ENCODE peak calls at places on chromosomes 1 and 21, in seven cellular contexts. O, Q, F, C, V, H and T are unnamed samples.

GRCh38 chr1:95652423-95652958 is 418.5 kb downstream of the RWDD3 start:
- DNase-seq in O (no peak), Q (no peak), F (no peak), C (no peak), V (no peak), H (no peak), T (no peak)

GRCh38 chr1:20484526-20485462 is 1.2 kb downstream of the CAMK2N1 start:
- DNase-seq in O (no peak), Q (peak), F (no peak), C (no peak), V (no peak), H (peak), T (no peak)

GRCh38 chr1:38360807-38361206 is 314.2 kb upstream of the POU3F1 start:
- DNase-seq in O (peak), Q (no peak), F (no peak), C (no peak), V (no peak), H (no peak), T (no peak)

GRCh38 chr1:17233675-17234074 is 15.2 kb upstream of the PADI3 start:
- DNase-seq in O (peak), Q (peak), F (peak), C (peak), V (peak), H (peak), T (peak)

GRCh38 chr1:33875857-33876256 is 12.0 kb downstream of the HMGB4 start:
- DNase-seq in O (no peak), Q (peak), F (no peak), C (no peak), V (no peak), H (no peak), T (no peak)

GRCh38 chr1:60849401-60849800 is 233.0 kb upstream of the NFIA start:
- DNase-seq in O (no peak), Q (no peak), F (no peak), C (no peak), V (no peak), H (no peak), T (no peak)

GRCh38 chr1:40898434-40898900 is 36.3 kb upstream of the CITED4 start:
- DNase-seq in O (no peak), Q (peak), F (no peak), C (peak), V (no peak), H (no peak), T (no peak)

GRCh38 chr1:147723691-147724323 is 36.6 kb downstream of the GJA5 start:
- DNase-seq in O (peak), Q (peak), F (no peak), C (peak), V (no peak), H (peak), T (no peak)

GRCh38 chr1:23163395-23163794 is 5.3 kb downstream of the LUZP1 start:
- DNase-seq in O (peak), Q (no peak), F (no peak), C (peak), V (no peak), H (no peak), T (no peak)

GRCh38 chr1:184982002-184982954 is 8.0 kb upstream of the NIBAN1 start:
- DNase-seq in O (peak), Q (peak), F (no peak), C (peak), V (peak), H (peak), T (peak)

GRCh38 chr1:15329481-15329815 is 80.2 kb upstream of the EFHD2 start:
- DNase-seq in O (no peak), Q (no peak), F (no peak), C (no peak), V (no peak), H (no peak), T (no peak)

GRCh38 chr1:208233546-208233945 is 10.6 kb downstream of the PLXNA2 start:
- DNase-seq in O (no peak), Q (no peak), F (no peak), C (no peak), V (no peak), H (peak), T (no peak)

GRCh38 chr1:185681034-185681633 is 53.1 kb upstream of the HMCN1 start:
- DNase-seq in O (peak), Q (peak), F (no peak), C (peak), V (no peak), H (peak), T (no peak)

GRCh38 chr1:64112281-64112680 is 91.1 kb upstream of the UBE2U start:
- DNase-seq in O (no peak), Q (peak), F (peak), C (peak), V (no peak), H (no peak), T (no peak)

GRCh38 chr1:186605762-186606350 is 74.4 kb downstream of the PTGS2 start:
- DNase-seq in O (peak), Q (peak), F (peak), C (peak), V (no peak), H (peak), T (no peak)

GRCh38 chr1:174239541-174239940 is 80.2 kb downstream of the RABGAP1L start:
- DNase-seq in O (no peak), Q (no peak), F (no peak), C (no peak), V (no peak), H (no peak), T (no peak)

GRCh38 chr1:222644649-222645005 is 26.7 kb downstream of the MIA3 start:
- DNase-seq in O (no peak), Q (peak), F (no peak), C (peak), V (no peak), H (no peak), T (no peak)

GRCh38 chr1:64246294-64246917 is 43.0 kb downstream of the UBE2U start:
- DNase-seq in O (peak), Q (peak), F (no peak), C (peak), V (no peak), H (no peak), T (no peak)

DNA sequence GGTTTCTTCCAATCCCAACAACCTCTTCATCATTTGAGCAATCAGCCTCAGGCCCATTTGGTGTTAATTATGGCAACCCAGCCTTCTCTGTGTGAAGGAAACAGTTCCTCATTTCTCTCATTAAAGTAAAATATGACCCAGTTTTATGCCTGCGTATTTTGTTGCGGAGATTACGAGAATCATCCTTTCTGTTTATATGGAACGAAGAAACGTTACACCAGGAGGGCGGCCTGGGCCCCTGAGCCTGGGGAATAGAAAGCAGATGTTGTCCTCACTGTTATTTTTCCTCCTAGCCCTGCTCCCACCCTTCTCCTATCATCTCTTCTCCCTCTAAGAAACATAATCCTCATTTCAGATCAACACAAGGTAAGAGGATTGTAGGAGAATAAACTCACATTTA is 332.3 kb upstream of the USP24 start:
- DNase-seq in O (no peak), Q (no peak), F (peak), C (peak), V (no peak), H (no peak), T (no peak)
- TF ChIP-seq CTCF in O (no peak), Q (no peak), F (no peak), C (no peak), V (no peak), H (no peak), T (no peak)

GRCh38 chr21:44471341-44471740 is 16.0 kb downstream of the LRRC3 start:
- DNase-seq in O (no peak), Q (no peak), F (no peak), C (no peak), V (no peak), H (no peak), T (no peak)
- TF ChIP-seq CTCF in O (no peak), Q (no peak), F (no peak), C (no peak), V (no peak), H (no peak), T (no peak)

GRCh38 chr1:52580283-52580682 is 21.9 kb upstream of the GPX7 start:
- DNase-seq in O (no peak), Q (no peak), F (no peak), C (no peak), V (no peak), H (no peak), T (no peak)

GRCh38 chr1:52572387-52572786 is 19.5 kb upstream of the TUT4 start:
- DNase-seq in O (no peak), Q (no peak), F (no peak), C (no peak), V (no peak), H (no peak), T (no peak)

GRCh38 chr1:52574594-52574993 is 21.7 kb upstream of the TUT4 start:
- DNase-seq in O (peak), Q (peak), F (peak), C (peak), V (no peak), H (no peak), T (no peak)

GRCh38 chr1:52579415-52579814 is 22.8 kb upstream of the GPX7 start:
- DNase-seq in O (no peak), Q (no peak), F (no peak), C (peak), V (no peak), H (no peak), T (no peak)

DNA sequence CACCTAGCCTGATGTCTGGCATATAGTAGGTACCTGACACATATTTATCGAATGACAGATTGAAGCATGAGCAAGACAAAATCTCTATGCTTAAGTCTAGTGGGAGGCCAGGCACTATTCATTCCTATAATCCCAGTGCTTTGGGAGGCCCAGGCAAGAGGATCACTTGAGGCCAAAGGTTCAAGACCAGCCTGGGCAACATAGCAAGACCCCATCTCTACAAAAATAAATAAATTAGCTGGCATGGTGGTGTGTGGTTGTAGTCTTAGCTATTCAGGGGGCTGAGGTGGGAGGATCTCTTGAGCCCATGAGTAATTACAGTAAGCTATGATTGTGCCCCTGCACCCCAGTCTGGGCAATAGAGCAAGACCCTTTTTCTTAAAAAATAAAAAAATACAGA is 23.2 kb upstream of the TUT4 start:
- DNase-seq in O (no peak), Q (no peak), F (no peak), C (no peak), V (no peak), H (no peak), T (no peak)
- TF ChIP-seq CTCF in O (no peak), Q (no peak), F (no peak), C (no peak), V (no peak), H (no peak), T (no peak)

DNA sequence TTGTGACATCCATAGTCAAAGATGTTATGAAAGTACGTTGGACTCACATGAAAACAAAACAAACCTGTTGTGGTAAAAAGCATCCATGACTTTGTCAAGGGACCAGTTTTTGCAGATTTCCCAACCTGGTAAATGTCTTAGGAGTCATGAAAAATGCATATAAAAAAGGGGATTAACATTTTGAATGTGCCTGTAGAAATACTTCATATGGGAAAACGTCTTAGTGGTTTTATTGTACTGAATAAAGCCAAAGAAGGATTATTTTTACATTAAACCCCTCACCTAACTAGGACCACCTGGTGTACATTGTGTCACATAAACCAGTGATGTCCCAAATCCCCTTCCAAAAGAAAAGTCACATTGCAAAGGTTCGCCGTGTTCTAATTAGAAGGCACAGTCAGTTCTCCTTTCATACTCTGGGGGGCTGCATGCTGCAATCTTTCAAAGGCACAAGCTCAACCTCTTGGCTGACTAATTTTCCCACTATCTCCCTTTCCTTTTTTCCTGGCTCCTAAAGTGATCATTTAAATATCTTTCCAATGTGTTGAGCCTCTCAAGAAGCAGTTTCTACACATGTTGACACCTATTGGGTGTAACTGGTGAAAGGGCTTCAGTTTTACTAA is 119.8 kb upstream of the SPAG17 start:
- DNase-seq in O (peak), Q (peak), F (no peak), C (no peak), V (no peak), H (no peak), T (no peak)
- TF ChIP-seq CTCF in O (peak), Q (peak), F (peak), C (peak), V (no peak), H (no peak), T (no peak)

DNA sequence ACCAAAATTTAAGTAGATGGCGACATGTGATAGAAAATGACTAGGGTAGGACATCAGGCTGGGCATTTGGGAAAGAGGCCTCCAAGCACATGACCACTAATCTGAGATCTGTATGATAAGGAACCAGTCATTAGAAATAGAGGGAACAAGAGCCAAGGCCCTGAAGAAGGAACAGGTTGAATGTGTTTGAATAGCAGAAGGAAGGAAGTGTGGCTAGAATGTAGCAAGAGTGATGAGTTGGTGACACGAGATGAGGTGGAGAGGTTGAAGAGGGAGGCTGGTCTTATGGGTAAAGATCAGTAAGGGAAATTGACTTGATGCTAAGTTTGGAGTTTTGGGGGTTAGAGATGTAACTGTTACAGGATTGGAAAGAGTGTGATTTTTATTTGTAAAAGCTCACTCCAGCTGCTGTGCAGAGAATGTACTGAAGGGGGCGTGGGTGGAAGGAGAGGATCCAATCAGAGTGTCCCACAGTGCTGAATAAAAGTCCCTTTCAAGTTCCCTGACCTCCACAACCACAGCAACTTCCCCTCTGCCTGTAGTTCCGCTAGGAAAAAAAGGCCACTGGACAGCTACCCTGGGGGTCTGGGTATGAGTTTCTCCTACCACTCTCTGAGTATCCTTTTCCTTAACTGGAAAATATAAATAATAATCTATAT is 295.0 kb downstream of the OMA1 start:
- DNase-seq in O (peak), Q (no peak), F (no peak), C (no peak), V (no peak), H (no peak), T (no peak)
- TF ChIP-seq CTCF in O (peak), Q (peak), F (peak), C (peak), V (no peak), H (no peak), T (no peak)

GRCh38 chr1:89999628-90000027 is 4.7 kb downstream of the ZNF326 start:
- DNase-seq in O (no peak), Q (no peak), F (no peak), C (no peak), V (no peak), H (no peak), T (no peak)

GRCh38 chr1:89996415-89997110 is 1.7 kb downstream of the ZNF326 start:
- DNase-seq in O (no peak), Q (no peak), F (no peak), C (no peak), V (no peak), H (peak), T (no peak)

GRCh38 chr1:89999208-89999607 is 4.3 kb downstream of the ZNF326 start:
- DNase-seq in O (no peak), Q (no peak), F (no peak), C (no peak), V (no peak), H (no peak), T (no peak)

GRCh38 chr1:89998306-89998705 is 3.4 kb downstream of the ZNF326 start:
- DNase-seq in O (peak), Q (peak), F (no peak), C (peak), V (no peak), H (no peak), T (no peak)

GRCh38 chr1:90000934-90001676 is 6.2 kb downstream of the ZNF326 start:
- DNase-seq in O (peak), Q (no peak), F (no peak), C (no peak), V (no peak), H (no peak), T (no peak)
- TF ChIP-seq CTCF in O (peak), Q (no peak), F (no peak), C (no peak), V (no peak), H (no peak), T (no peak)

GRCh38 chr1:31691446-31691845 is 12.4 kb downstream of the COL16A1 start:
- DNase-seq in O (no peak), Q (no peak), F (no peak), C (no peak), V (no peak), H (no peak), T (no peak)

GRCh38 chr1:31689821-31690220 is 14.0 kb downstream of the COL16A1 start:
- DNase-seq in O (no peak), Q (peak), F (peak), C (peak), V (no peak), H (no peak), T (no peak)

GRCh38 chr1:31690921-31691320 is 12.9 kb downstream of the COL16A1 start:
- DNase-seq in O (no peak), Q (no peak), F (no peak), C (no peak), V (no peak), H (no peak), T (no peak)

GRCh38 chr1:31694069-31694909 is 9.5 kb downstream of the COL16A1 start:
- DNase-seq in O (peak), Q (no peak), F (no peak), C (peak), V (no peak), H (no peak), T (no peak)

DNA sequence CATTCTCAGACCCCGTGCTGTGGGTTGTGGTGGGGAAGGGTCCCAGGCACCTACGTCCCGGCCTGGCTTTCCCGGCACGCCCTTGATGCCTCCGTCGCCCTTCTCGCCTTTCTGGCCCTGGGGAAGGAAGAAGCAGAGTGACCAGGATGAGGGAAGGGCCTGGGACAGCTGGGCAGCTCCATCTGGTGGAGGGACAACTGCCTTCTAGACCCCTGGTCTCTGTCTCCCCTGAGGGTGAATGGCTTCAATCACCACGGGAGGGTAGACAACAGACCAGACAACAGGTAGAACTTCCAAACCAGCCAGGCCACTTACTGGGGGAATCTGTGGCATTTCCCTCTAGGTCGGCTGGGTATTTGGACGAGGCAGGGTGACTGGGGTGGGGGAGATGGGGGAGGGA is 11.9 kb downstream of the COL16A1 start:
- DNase-seq in O (no peak), Q (no peak), F (no peak), C (no peak), V (no peak), H (no peak), T (no peak)
- TF ChIP-seq CTCF in O (no peak), Q (no peak), F (no peak), C (no peak), V (no peak), H (no peak), T (no peak)

DNA sequence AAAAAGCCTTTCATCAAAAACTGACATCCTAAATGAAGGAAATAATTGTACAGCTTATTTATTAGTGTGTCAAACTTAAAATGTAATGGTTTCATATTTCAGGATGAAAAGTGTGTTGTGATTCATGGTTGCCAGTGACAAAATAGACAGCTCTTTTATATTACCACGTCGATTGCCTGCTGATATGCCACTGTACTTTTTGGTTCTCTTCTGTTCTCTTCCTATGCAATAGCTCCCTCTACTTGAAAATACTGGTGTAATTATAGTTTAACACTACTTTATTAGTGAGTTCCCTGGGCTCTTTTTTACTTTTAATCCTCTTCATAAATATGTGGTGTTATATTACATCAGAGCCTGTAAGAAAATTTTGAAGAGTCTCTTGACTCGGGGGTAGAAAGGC is 111.3 kb downstream of the PATJ start:
- DNase-seq in O (peak), Q (peak), F (peak), C (peak), V (no peak), H (no peak), T (no peak)
- TF ChIP-seq CTCF in O (peak), Q (peak), F (peak), C (peak), V (peak), H (no peak), T (no peak)

GRCh38 chr1:202618387-202619022 is 91.7 kb downstream of the SYT2 start:
- DNase-seq in O (no peak), Q (peak), F (no peak), C (peak), V (no peak), H (no peak), T (no peak)
- TF ChIP-seq CTCF in O (no peak), Q (no peak), F (no peak), C (no peak), V (no peak), H (no peak), T (no peak)

GRCh38 chr1:54808443-54809207 is 7.5 kb upstream of the TTC22 start:
- DNase-seq in O (no peak), Q (no peak), F (no peak), C (no peak), V (no peak), H (no peak), T (peak)
- TF ChIP-seq CTCF in O (peak), Q (peak), F (peak), C (peak), V (no peak), H (no peak), T (no peak)